ENCODE peak calls at places on chromosomes 1 and 21, in eight cellular contexts. A is stimulated activated CD8-positive, alpha-beta memory T cell treated with anti-CD3 and anti-CD28 coated beads, Interleukin-15, amount 100 ng/mL, for 24 hours; I is PC-3; M is HT1080; R is RWPE1; B is fibroblast of the conjunctiva; O is head of caudate nucleus; Q is AG20443. J is an unnamed sample.

GRCh38 chr21:34086887-34087306 is 13.5 kb downstream of the MRPS6 start:
- DNase-seq in I (no peak), O (no peak), B (no peak), Q (no peak), R (no peak), A (no peak), M (no peak), J (no peak)

GRCh38 chr1:50422946-50423669 is at the start of gene DMRTA2:
- DNase-seq in A (no peak), I (no peak), O (no peak), M (no peak), Q (peak), R (no peak), B (no peak), J (no peak)

GRCh38 chr1:20699558-20699957 is 18.2 kb downstream of the KIF17 start:
- DNase-seq in A (no peak), B (no peak), R (no peak), Q (no peak), O (no peak), I (no peak), M (no peak), J (no peak)

GRCh38 chr1:8944006-8944405 is 1.7 kb upstream of the CA6 start:
- DNase-seq in M (no peak), I (no peak), O (no peak), A (no peak), Q (no peak), B (no peak), R (no peak), J (no peak)

GRCh38 chr1:28887835-28888682 is 26.3 kb upstream of the EPB41 start:
- DNase-seq in M (no peak), B (no peak), Q (no peak), O (no peak), I (no peak), A (no peak), R (no peak), J (no peak)

GRCh38 chr1:184790642-184791041 is 36.0 kb upstream of the EDEM3 start:
- DNase-seq in Q (no peak), A (no peak), M (no peak), O (no peak), I (no peak), R (no peak), B (no peak), J (no peak)

GRCh38 chr1:115829023-115829674 is 11.8 kb downstream of the NHLH2 start:
- DNase-seq in O (peak), B (peak), R (peak), Q (peak), I (peak), A (no peak), M (peak), J (peak)

GRCh38 chr1:110150330-110151174 is at the start of gene SLC6A17:
- DNase-seq in R (peak), M (no peak), I (no peak), Q (peak), B (no peak), O (peak), A (no peak), J (peak)

GRCh38 chr1:172135076-172135672 is 285.3 kb upstream of the C1orf105 start:
- DNase-seq in Q (no peak), M (no peak), R (no peak), I (peak), A (no peak), O (no peak), B (no peak), J (no peak)

GRCh38 chr1:27863552-27863943 is 8.8 kb upstream of the THEMIS2 start:
- DNase-seq in O (no peak), Q (no peak), M (no peak), I (no peak), A (no peak), R (no peak), B (no peak), J (no peak)

GRCh38 chr1:94864821-94865220 is 44.7 kb downstream of the SLC44A3 start:
- DNase-seq in B (no peak), O (no peak), A (no peak), M (no peak), Q (no peak), I (no peak), R (no peak), J (no peak)

GRCh38 chr1:201206152-201206551 is 15.5 kb downstream of the IGFN1 start:
- DNase-seq in R (no peak), I (no peak), O (no peak), M (no peak), A (no peak), Q (no peak), B (no peak), J (no peak)

GRCh38 chr1:35557118-35557610 is at the start of gene KIAA0319L:
- DNase-seq in R (peak), I (peak), O (peak), M (no peak), B (no peak), Q (peak), A (no peak), J (no peak)

GRCh38 chr1:160399544-160400283 is 650 bp upstream of the VANGL2 start:
- DNase-seq in A (no peak), O (no peak), B (no peak), I (no peak), Q (no peak), M (no peak), R (no peak), J (no peak)

GRCh38 chr1:89199515-89199914 is 773 bp upstream of the GBP4 start:
- DNase-seq in B (no peak), A (no peak), O (no peak), Q (no peak), R (no peak), M (no peak), I (no peak), J (no peak)

GRCh38 chr1:228508253-228508652 is 21.1 kb downstream of the RNF187 start:
- DNase-seq in M (no peak), R (no peak), Q (no peak), A (no peak), I (no peak), O (no peak), B (no peak), J (no peak)

GRCh38 chr1:189237008-189237407 is 1240.7 kb downstream of the BRINP3 start:
- DNase-seq in M (no peak), R (no peak), B (no peak), Q (no peak), I (no peak), O (no peak), A (no peak), J (no peak)

GRCh38 chr1:7679159-7679872 is 91.8 kb upstream of the VAMP3 start:
- DNase-seq in M (no peak), O (no peak), B (no peak), A (no peak), Q (no peak), R (no peak), I (no peak), J (no peak)

GRCh38 chr1:121516279-121516967 is 331.6 kb downstream of the SRGAP2C start:
- DNase-seq in R (no peak), I (no peak), O (no peak), M (peak), Q (no peak), A (no peak), B (no peak), J (no peak)

GRCh38 chr1:3590145-3590768 is 21.1 kb downstream of the MEGF6 start:
- DNase-seq in R (no peak), B (no peak), O (no peak), M (no peak), A (no peak), Q (no peak), I (no peak), J (no peak)

GRCh38 chr1:2108213-2108876 is 58.1 kb downstream of the PRKCZ start:
- DNase-seq in R (no peak), I (peak), A (no peak), Q (peak), B (no peak), O (no peak), M (peak), J (no peak)

GRCh38 chr1:160169553-160170399 is 18.4 kb downstream of the ATP1A4 start:
- DNase-seq in I (no peak), B (no peak), M (peak), A (no peak), R (no peak), O (no peak), Q (no peak), J (no peak)

GRCh38 chr1:147824776-147825175 is 64.4 kb upstream of the GJA5 start:
- DNase-seq in I (no peak), Q (no peak), B (no peak), A (no peak), R (no peak), O (no peak), M (peak), J (no peak)

GRCh38 chr1:158043232-158043631 is 49.8 kb downstream of the KIRREL1 start:
- DNase-seq in A (no peak), R (no peak), I (no peak), O (no peak), B (no peak), Q (no peak), M (no peak), J (no peak)

GRCh38 chr1:9275567-9276034 is 17.1 kb upstream of the SPSB1 start:
- DNase-seq in Q (peak), I (peak), B (no peak), M (peak), O (no peak), R (peak), A (peak), J (peak)

GRCh38 chr1:240515505-240515904 is 96.5 kb downstream of the GREM2 start:
- DNase-seq in Q (no peak), B (no peak), O (no peak), A (no peak), R (no peak), M (peak), I (peak), J (peak)

GRCh38 chr1:6675936-6676335 is 25.7 kb downstream of the DNAJC11 start:
- DNase-seq in M (no peak), O (no peak), B (no peak), I (no peak), A (no peak), Q (no peak), R (no peak), J (no peak)

GRCh38 chr1:32701951-32702598 is 495 bp downstream of the SYNC start:
- DNase-seq in M (no peak), Q (no peak), O (no peak), R (no peak), B (no peak), I (peak), A (no peak), J (no peak)

GRCh38 chr1:73033637-73034036 is 751.3 kb upstream of the NEGR1 start:
- DNase-seq in B (no peak), Q (no peak), A (no peak), I (no peak), O (no peak), R (no peak), M (no peak), J (no peak)

GRCh38 chr1:207884276-207885029 is 26.5 kb downstream of the CD34 start:
- DNase-seq in B (no peak), O (no peak), A (no peak), M (no peak), R (no peak), I (no peak), Q (no peak), J (no peak)